ENCODE peak calls at places on chromosomes 12 and 14, in nine cellular contexts. W is MCF 10A; F is body of pancreas; N is central memory CD4-positive, alpha-beta T cell; M is RWPE1; U is AG04450; H is foreskin melanocyte; J is Calu3; T is heart right ventricle. P is an unnamed sample.

GRCh38 chr12:132327351-132328171 is 1.8 kb downstream of the GALNT9 start:
- DNase-seq in W (peak), F (peak), N (no peak), M (peak), U (peak), H (peak), J (peak), T (no peak), P (no peak)

GRCh38 chr12:2608608-2608945 is 186.2 kb upstream of the FKBP4 start:
- DNase-seq in W (no peak), F (no peak), N (no peak), M (no peak), U (no peak), H (no peak), J (no peak), T (no peak), P (no peak)

GRCh38 chr12:25320123-25321006 is 69.6 kb upstream of the KRAS start:
- DNase-seq in W (no peak), F (no peak), N (no peak), M (no peak), U (no peak), H (no peak), J (no peak), T (no peak), P (no peak)

GRCh38 chr12:1091350-1091749 is 100.3 kb downstream of the ERC1 start:
- DNase-seq in W (no peak), F (no peak), N (no peak), M (no peak), U (no peak), H (no peak), J (no peak), T (no peak), P (no peak)

GRCh38 chr14:35386673-35387125 is 17.9 kb downstream of the NFKBIA start:
- DNase-seq in W (no peak), F (no peak), N (no peak), M (no peak), U (no peak), H (no peak), J (no peak), T (no peak), P (no peak)

GRCh38 chr12:104055686-104056388 is 5.8 kb upstream of the GLT8D2 start:
- DNase-seq in W (peak), F (peak), N (no peak), M (no peak), U (no peak), H (no peak), J (no peak), T (peak), P (no peak)

GRCh38 chr14:22339277-22339676 is 249.7 kb downstream of the DAD1 start:
- DNase-seq in W (no peak), F (peak), N (no peak), M (no peak), U (peak), H (no peak), J (no peak), T (peak), P (no peak)

GRCh38 chr12:64107776-64108175 is 114.3 kb downstream of the KICS2 start:
- DNase-seq in W (no peak), F (no peak), N (no peak), M (no peak), U (no peak), H (no peak), J (no peak), T (no peak), P (no peak)

GRCh38 chr12:3537916-3538690 is 47.1 kb downstream of the PRMT8 start:
- DNase-seq in W (no peak), F (no peak), N (no peak), M (no peak), U (no peak), H (no peak), J (no peak), T (no peak), P (no peak)

GRCh38 chr14:102930753-102931579 is 8.5 kb downstream of the AMN start:
- DNase-seq in W (peak), F (no peak), N (no peak), M (no peak), U (no peak), H (no peak), J (peak), T (no peak), P (no peak)

GRCh38 chr12:104190151-104190550 is 25.4 kb upstream of the TXNRD1 start:
- DNase-seq in W (no peak), F (no peak), N (no peak), M (no peak), U (no peak), H (no peak), J (no peak), T (no peak), P (no peak)

GRCh38 chr12:91326043-91327027 is 143.7 kb upstream of the DCN start:
- DNase-seq in W (peak), F (peak), N (peak), M (peak), U (peak), H (no peak), J (peak), T (no peak), P (peak)

GRCh38 chr14:74402264-74403251 is 23.5 kb downstream of the SYNDIG1L start:
- DNase-seq in W (no peak), F (no peak), N (no peak), M (no peak), U (no peak), H (no peak), J (no peak), T (no peak), P (no peak)

GRCh38 chr12:126582231-126582630 is 1517.0 kb downstream of the AACS start:
- DNase-seq in W (peak), F (peak), N (no peak), M (peak), U (no peak), H (no peak), J (peak), T (no peak), P (no peak)

GRCh38 chr14:50001999-50002925 is 109.4 kb downstream of the ARF6 start:
- DNase-seq in W (no peak), F (no peak), N (peak), M (no peak), U (no peak), H (no peak), J (no peak), T (peak), P (peak)

GRCh38 chr14:71212683-71213107 is 305.4 kb downstream of the PCNX1 start:
- DNase-seq in W (no peak), F (no peak), N (no peak), M (no peak), U (no peak), H (no peak), J (no peak), T (no peak), P (no peak)

GRCh38 chr12:14310866-14311265 is 54.6 kb upstream of the ATF7IP start:
- DNase-seq in W (no peak), F (no peak), N (no peak), M (no peak), U (no peak), H (no peak), J (no peak), T (no peak), P (no peak)

GRCh38 chr14:20494935-20495766 is 10.2 kb upstream of the RNASE10 start:
- DNase-seq in W (peak), F (no peak), N (no peak), M (peak), U (no peak), H (no peak), J (peak), T (no peak), P (no peak)

GRCh38 chr14:58061581-58061980 is 90.4 kb downstream of the ARMH4 start:
- DNase-seq in W (no peak), F (no peak), N (no peak), M (no peak), U (no peak), H (no peak), J (no peak), T (no peak), P (no peak)

GRCh38 chr12:107891967-107892366 is 117.5 kb downstream of the ASCL4 start:
- DNase-seq in W (peak), F (no peak), N (no peak), M (no peak), U (no peak), H (no peak), J (no peak), T (no peak), P (peak)

GRCh38 chr12:54773593-54773992 is 80.7 kb upstream of the MUCL1 start:
- DNase-seq in W (no peak), F (no peak), N (no peak), M (no peak), U (no peak), H (no peak), J (no peak), T (no peak), P (no peak)

GRCh38 chr12:101875112-101875961 is 2.0 kb upstream of the DRAM1 start:
- DNase-seq in W (no peak), F (no peak), N (no peak), M (no peak), U (no peak), H (no peak), J (no peak), T (no peak), P (no peak)

GRCh38 chr12:122903704-122904034 is 7.7 kb upstream of the VPS37B start:
- DNase-seq in W (no peak), F (no peak), N (no peak), M (no peak), U (no peak), H (no peak), J (no peak), T (no peak), P (no peak)

GRCh38 chr12:27012239-27012981 is 1.8 kb downstream of the TM7SF3 start:
- DNase-seq in W (no peak), F (peak), N (no peak), M (no peak), U (no peak), H (peak), J (no peak), T (no peak), P (peak)

GRCh38 chr14:89284368-89285058 is 132.5 kb downstream of the FOXN3 start:
- DNase-seq in W (no peak), F (peak), N (no peak), M (no peak), U (no peak), H (no peak), J (no peak), T (no peak), P (no peak)

GRCh38 chr14:24110060-24110459 is 4.5 kb upstream of the DCAF11 start:
- DNase-seq in W (peak), F (no peak), N (no peak), M (no peak), U (no peak), H (no peak), J (peak), T (no peak), P (no peak)

GRCh38 chr14:50897658-50898175 is 25.9 kb downstream of the ABHD12B start:
- DNase-seq in W (no peak), F (no peak), N (no peak), M (no peak), U (no peak), H (no peak), J (no peak), T (no peak), P (no peak)

GRCh38 chr14:54487771-54488170 is 1.0 kb downstream of the GMFB start:
- DNase-seq in W (peak), F (no peak), N (no peak), M (peak), U (no peak), H (peak), J (no peak), T (no peak), P (peak)

GRCh38 chr14:101119830-101120571 is 216.5 kb upstream of the RTL1 start:
- DNase-seq in W (no peak), F (no peak), N (no peak), M (no peak), U (no peak), H (no peak), J (no peak), T (no peak), P (no peak)

GRCh38 chr14:69760810-69761209 is 6.1 kb upstream of the SRSF5 start:
- DNase-seq in W (no peak), F (no peak), N (no peak), M (no peak), U (no peak), H (no peak), J (no peak), T (no peak), P (no peak)

GRCh38 chr14:92914087-92914656 is 8.8 kb upstream of the CHGA start:
- DNase-seq in W (peak), F (no peak), N (no peak), M (no peak), U (no peak), H (no peak), J (peak), T (peak), P (peak)

GRCh38 chr14:58455593-58456265 is 28.2 kb downstream of the KIAA0586 start:
- DNase-seq in W (peak), F (no peak), N (no peak), M (peak), U (no peak), H (peak), J (no peak), T (no peak), P (peak)

P was measured in SK-MEL-5.